ENCODE peak calls at places on chromosomes 11 and 22, in nine cellular contexts. One of them, this sample, is unnamed.

GRCh38 chr22:48575567-48576332 is 1251.9 kb downstream of the BRD1 start:
- DNase-seq in H9: no peak
- DNase-seq in heart left ventricle: no peak
- DNase-seq in esophagus squamous epithelium: no peak
- DNase-seq in tibial nerve: no peak
- DNase-seq in PC-9: no peak
- DNase-seq in AG04450: no peak
- DNase-seq in OCI-LY7: no peak
- DNase-seq in PC-3: no peak
- DNase-seq in this sample: no peak

GRCh38 chr11:13972033-13972910 is 9.7 kb downstream of the SPON1 start:
- DNase-seq in H9: no peak
- DNase-seq in heart left ventricle: no peak
- DNase-seq in esophagus squamous epithelium: no peak
- DNase-seq in tibial nerve: no peak
- DNase-seq in PC-9: no peak
- DNase-seq in AG04450: no peak
- DNase-seq in OCI-LY7: no peak
- DNase-seq in PC-3: no peak
- DNase-seq in this sample: no peak

GRCh38 chr11:65323813-65324212 is 9.1 kb downstream of the CDC42EP2 start:
- DNase-seq in H9: no peak
- DNase-seq in heart left ventricle: no peak
- DNase-seq in esophagus squamous epithelium: no peak
- DNase-seq in tibial nerve: no peak
- DNase-seq in PC-9: no peak
- DNase-seq in AG04450: no peak
- DNase-seq in OCI-LY7: no peak
- DNase-seq in PC-3: no peak
- DNase-seq in this sample: no peak

GRCh38 chr22:16131918-16132317 is 442.1 kb downstream of the POTEH start:
- DNase-seq in H9: no peak
- DNase-seq in heart left ventricle: no peak
- DNase-seq in esophagus squamous epithelium: no peak
- DNase-seq in tibial nerve: no peak
- DNase-seq in PC-9: no peak
- DNase-seq in AG04450: no peak
- DNase-seq in OCI-LY7: no peak
- DNase-seq in PC-3: no peak
- DNase-seq in this sample: no peak

GRCh38 chr11:10407055-10407454 is 48.0 kb upstream of the AMPD3 start:
- DNase-seq in H9: no peak
- DNase-seq in heart left ventricle: no peak
- DNase-seq in esophagus squamous epithelium: no peak
- DNase-seq in tibial nerve: no peak
- DNase-seq in PC-9: peak
- DNase-seq in AG04450: no peak
- DNase-seq in OCI-LY7: no peak
- DNase-seq in PC-3: peak
- DNase-seq in this sample: no peak

GRCh38 chr11:83751041-83751440 is 464.9 kb upstream of the CCDC90B start:
- DNase-seq in H9: no peak
- DNase-seq in heart left ventricle: no peak
- DNase-seq in esophagus squamous epithelium: no peak
- DNase-seq in tibial nerve: no peak
- DNase-seq in PC-9: no peak
- DNase-seq in AG04450: no peak
- DNase-seq in OCI-LY7: no peak
- DNase-seq in PC-3: no peak
- DNase-seq in this sample: no peak

GRCh38 chr11:46455816-46456215 is 64.2 kb upstream of the CHRM4 start:
- DNase-seq in H9: no peak
- DNase-seq in heart left ventricle: no peak
- DNase-seq in esophagus squamous epithelium: no peak
- DNase-seq in tibial nerve: no peak
- DNase-seq in PC-9: no peak
- DNase-seq in AG04450: no peak
- DNase-seq in OCI-LY7: no peak
- DNase-seq in PC-3: no peak
- DNase-seq in this sample: no peak

GRCh38 chr11:112993808-112994207 is 32.6 kb downstream of the NCAM1 start:
- DNase-seq in H9: no peak
- DNase-seq in heart left ventricle: no peak
- DNase-seq in esophagus squamous epithelium: no peak
- DNase-seq in tibial nerve: no peak
- DNase-seq in PC-9: no peak
- DNase-seq in AG04450: no peak
- DNase-seq in OCI-LY7: no peak
- DNase-seq in PC-3: no peak
- DNase-seq in this sample: no peak

GRCh38 chr11:43268786-43269185 is 43.0 kb upstream of the API5 start:
- DNase-seq in H9: no peak
- DNase-seq in heart left ventricle: no peak
- DNase-seq in esophagus squamous epithelium: no peak
- DNase-seq in tibial nerve: no peak
- DNase-seq in PC-9: no peak
- DNase-seq in AG04450: no peak
- DNase-seq in OCI-LY7: no peak
- DNase-seq in PC-3: no peak
- DNase-seq in this sample: no peak
- H3K27ac ChIP-seq in H9: no peak
- H3K27ac ChIP-seq in heart left ventricle: peak
- H3K27ac ChIP-seq in esophagus squamous epithelium: no peak
- H3K27ac ChIP-seq in tibial nerve: no peak
- H3K27ac ChIP-seq in PC-9: no peak
- H3K27ac ChIP-seq in AG04450: no peak
- H3K27ac ChIP-seq in OCI-LY7: no peak
- H3K27ac ChIP-seq in PC-3: no peak
- H3K27ac ChIP-seq in this sample: no peak

GRCh38 chr22:19535001-19535400 is 10.8 kb upstream of the CLDN5 start:
- DNase-seq in H9: no peak
- DNase-seq in heart left ventricle: no peak
- DNase-seq in esophagus squamous epithelium: no peak
- DNase-seq in tibial nerve: no peak
- DNase-seq in PC-9: no peak
- DNase-seq in AG04450: no peak
- DNase-seq in OCI-LY7: no peak
- DNase-seq in PC-3: no peak
- DNase-seq in this sample: no peak

GRCh38 chr22:19536564-19536963 is 12.4 kb upstream of the CLDN5 start:
- DNase-seq in H9: no peak
- DNase-seq in heart left ventricle: no peak
- DNase-seq in esophagus squamous epithelium: no peak
- DNase-seq in tibial nerve: no peak
- DNase-seq in PC-9: no peak
- DNase-seq in AG04450: no peak
- DNase-seq in OCI-LY7: no peak
- DNase-seq in PC-3: no peak
- DNase-seq in this sample: no peak

GRCh38 chr22:19533857-19534256 is 9.6 kb upstream of the CLDN5 start:
- DNase-seq in H9: no peak
- DNase-seq in heart left ventricle: no peak
- DNase-seq in esophagus squamous epithelium: no peak
- DNase-seq in tibial nerve: no peak
- DNase-seq in PC-9: no peak
- DNase-seq in AG04450: no peak
- DNase-seq in OCI-LY7: no peak
- DNase-seq in PC-3: no peak
- DNase-seq in this sample: no peak

GRCh38 chr22:19540394-19540793 is 16.2 kb upstream of the CLDN5 start:
- DNase-seq in H9: no peak
- DNase-seq in heart left ventricle: no peak
- DNase-seq in esophagus squamous epithelium: no peak
- DNase-seq in tibial nerve: no peak
- DNase-seq in PC-9: no peak
- DNase-seq in AG04450: no peak
- DNase-seq in OCI-LY7: no peak
- DNase-seq in PC-3: no peak
- DNase-seq in this sample: no peak

GRCh38 chr22:19537941-19538488 is 13.8 kb upstream of the CLDN5 start:
- DNase-seq in H9: no peak
- DNase-seq in heart left ventricle: no peak
- DNase-seq in esophagus squamous epithelium: no peak
- DNase-seq in tibial nerve: no peak
- DNase-seq in PC-9: no peak
- DNase-seq in AG04450: no peak
- DNase-seq in OCI-LY7: no peak
- DNase-seq in PC-3: no peak
- DNase-seq in this sample: no peak
- H3K27ac ChIP-seq in H9: no peak
- H3K27ac ChIP-seq in heart left ventricle: no peak
- H3K27ac ChIP-seq in esophagus squamous epithelium: no peak
- H3K27ac ChIP-seq in tibial nerve: no peak
- H3K27ac ChIP-seq in PC-9: no peak
- H3K27ac ChIP-seq in AG04450: no peak
- H3K27ac ChIP-seq in OCI-LY7: no peak
- H3K27ac ChIP-seq in PC-3: no peak
- H3K27ac ChIP-seq in this sample: no peak

GRCh38 chr11:16792426-16792825 is 54.0 kb downstream of the C11orf58 start:
- DNase-seq in H9: no peak
- DNase-seq in heart left ventricle: no peak
- DNase-seq in esophagus squamous epithelium: no peak
- DNase-seq in tibial nerve: no peak
- DNase-seq in PC-9: no peak
- DNase-seq in AG04450: no peak
- DNase-seq in OCI-LY7: no peak
- DNase-seq in PC-3: no peak
- DNase-seq in this sample: no peak

GRCh38 chr11:16790484-16791240 is 52.2 kb downstream of the C11orf58 start:
- DNase-seq in H9: no peak
- DNase-seq in heart left ventricle: no peak
- DNase-seq in esophagus squamous epithelium: no peak
- DNase-seq in tibial nerve: no peak
- DNase-seq in PC-9: no peak
- DNase-seq in AG04450: no peak
- DNase-seq in OCI-LY7: no peak
- DNase-seq in PC-3: no peak
- DNase-seq in this sample: no peak

GRCh38 chr11:16789560-16790483 is 51.4 kb downstream of the C11orf58 start:
- DNase-seq in H9: no peak
- DNase-seq in heart left ventricle: no peak
- DNase-seq in esophagus squamous epithelium: no peak
- DNase-seq in tibial nerve: no peak
- DNase-seq in PC-9: no peak
- DNase-seq in AG04450: no peak
- DNase-seq in OCI-LY7: no peak
- DNase-seq in PC-3: no peak
- DNase-seq in this sample: no peak

GRCh38 chr11:16793009-16793408 is 54.6 kb downstream of the C11orf58 start:
- DNase-seq in H9: no peak
- DNase-seq in heart left ventricle: no peak
- DNase-seq in esophagus squamous epithelium: no peak
- DNase-seq in tibial nerve: no peak
- DNase-seq in PC-9: no peak
- DNase-seq in AG04450: no peak
- DNase-seq in OCI-LY7: no peak
- DNase-seq in PC-3: no peak
- DNase-seq in this sample: no peak

DNA sequence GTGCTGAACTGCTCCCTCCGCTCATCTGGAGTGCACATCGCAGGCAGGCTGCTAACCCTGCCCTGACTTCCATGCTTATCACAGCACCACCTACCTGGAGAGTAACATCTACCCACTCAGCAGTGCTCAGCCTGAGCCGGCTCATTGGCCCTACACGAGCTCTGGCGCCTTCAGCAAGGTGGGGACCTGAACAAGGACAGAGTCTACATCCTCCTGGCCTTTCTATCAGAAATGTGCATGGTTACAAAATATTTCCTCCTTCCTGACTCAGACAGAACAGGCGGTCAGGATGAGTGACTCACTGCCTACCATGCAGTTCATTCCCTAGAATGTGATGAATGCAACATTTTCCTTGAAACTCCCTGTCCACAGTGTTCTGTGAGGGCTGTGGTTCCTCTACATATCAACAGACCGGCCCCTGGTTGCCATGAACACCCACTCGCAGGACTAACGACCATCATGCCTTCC is 53.1 kb downstream of the C11orf58 start:
- DNase-seq in H9: no peak
- DNase-seq in heart left ventricle: peak
- DNase-seq in esophagus squamous epithelium: no peak
- DNase-seq in tibial nerve: no peak
- DNase-seq in PC-9: peak
- DNase-seq in AG04450: peak
- DNase-seq in OCI-LY7: no peak
- DNase-seq in PC-3: peak
- DNase-seq in this sample: peak
- H3K27ac ChIP-seq in H9: no peak
- H3K27ac ChIP-seq in heart left ventricle: peak
- H3K27ac ChIP-seq in esophagus squamous epithelium: peak
- H3K27ac ChIP-seq in tibial nerve: peak
- H3K27ac ChIP-seq in PC-9: peak
- H3K27ac ChIP-seq in AG04450: peak
- H3K27ac ChIP-seq in OCI-LY7: no peak
- H3K27ac ChIP-seq in PC-3: peak
- H3K27ac ChIP-seq in this sample: no peak

GRCh38 chr11:16000065-16000464 is 356.3 kb downstream of the SOX6 start:
- DNase-seq in H9: no peak
- DNase-seq in heart left ventricle: no peak
- DNase-seq in esophagus squamous epithelium: no peak
- DNase-seq in tibial nerve: no peak
- DNase-seq in PC-9: no peak
- DNase-seq in AG04450: peak
- DNase-seq in OCI-LY7: no peak
- DNase-seq in PC-3: no peak
- DNase-seq in this sample: no peak

GRCh38 chr11:16001044-16001568 is 355.2 kb downstream of the SOX6 start:
- DNase-seq in H9: no peak
- DNase-seq in heart left ventricle: no peak
- DNase-seq in esophagus squamous epithelium: no peak
- DNase-seq in tibial nerve: no peak
- DNase-seq in PC-9: no peak
- DNase-seq in AG04450: no peak
- DNase-seq in OCI-LY7: no peak
- DNase-seq in PC-3: no peak
- DNase-seq in this sample: no peak

GRCh38 chr11:16007514-16007913 is 348.8 kb downstream of the SOX6 start:
- DNase-seq in H9: no peak
- DNase-seq in heart left ventricle: no peak
- DNase-seq in esophagus squamous epithelium: no peak
- DNase-seq in tibial nerve: no peak
- DNase-seq in PC-9: no peak
- DNase-seq in AG04450: no peak
- DNase-seq in OCI-LY7: no peak
- DNase-seq in PC-3: no peak
- DNase-seq in this sample: no peak

GRCh38 chr11:16002942-16003341 is 353.4 kb downstream of the SOX6 start:
- DNase-seq in H9: no peak
- DNase-seq in heart left ventricle: peak
- DNase-seq in esophagus squamous epithelium: no peak
- DNase-seq in tibial nerve: no peak
- DNase-seq in PC-9: no peak
- DNase-seq in AG04450: no peak
- DNase-seq in OCI-LY7: no peak
- DNase-seq in PC-3: no peak
- DNase-seq in this sample: no peak

DNA sequence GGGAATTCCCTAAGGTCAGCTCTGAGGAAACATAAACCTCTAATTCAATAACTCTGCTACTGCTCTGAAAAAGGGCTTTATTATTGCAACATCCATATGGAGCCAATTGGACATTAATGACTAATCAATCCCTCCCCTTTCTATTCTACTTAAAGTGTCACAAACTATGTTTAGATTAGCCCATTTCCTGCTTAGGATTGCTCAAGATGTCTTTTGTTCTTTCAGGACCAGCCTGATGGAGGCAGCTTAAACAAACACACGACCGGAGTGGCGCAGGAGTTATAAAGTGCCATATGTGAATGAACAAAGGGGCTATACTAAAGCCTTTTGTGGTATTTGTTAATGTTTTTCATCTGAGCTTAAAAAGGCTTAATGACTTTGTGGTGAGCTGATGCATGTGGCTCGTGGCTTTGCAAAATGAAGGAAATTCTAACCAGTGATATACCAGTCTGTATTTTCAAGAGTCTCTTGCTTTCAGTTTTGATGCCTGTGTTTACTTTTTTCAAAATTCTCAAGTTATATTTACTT is 354.4 kb downstream of the SOX6 start:
- DNase-seq in H9: no peak
- DNase-seq in heart left ventricle: no peak
- DNase-seq in esophagus squamous epithelium: no peak
- DNase-seq in tibial nerve: no peak
- DNase-seq in PC-9: peak
- DNase-seq in AG04450: peak
- DNase-seq in OCI-LY7: no peak
- DNase-seq in PC-3: peak
- DNase-seq in this sample: no peak
- H3K27ac ChIP-seq in H9: no peak
- H3K27ac ChIP-seq in heart left ventricle: no peak
- H3K27ac ChIP-seq in esophagus squamous epithelium: no peak
- H3K27ac ChIP-seq in tibial nerve: peak
- H3K27ac ChIP-seq in PC-9: peak
- H3K27ac ChIP-seq in AG04450: peak
- H3K27ac ChIP-seq in OCI-LY7: no peak
- H3K27ac ChIP-seq in PC-3: no peak
- H3K27ac ChIP-seq in this sample: no peak